ENCODE peak calls at places on chromosome 1, in nine cellular contexts. D is breast epithelium, F is stomach, H is neural progenitor cell, U is AG04450, N is HFF-Myc, G is cardiac muscle cell, Z is A673, B is ovary. J is an unnamed sample.

GRCh38 chr1:51192213-51192843 is 43.7 kb upstream of the RNF11 start:
- DNase-seq in U (peak; percentile 65), F (peak; percentile 69), H (peak; percentile 83), N (peak; percentile 64), G (peak; percentile 93), D (peak; percentile 46), Z (peak; percentile 80), B (peak; percentile 82), J (peak; percentile 63)

GRCh38 chr1:51627672-51628071 is 10.8 kb downstream of the OSBPL9 start:
- DNase-seq in H (peak; percentile 49), G (peak; percentile 78), Z (peak; percentile 79), U (no peak), N (no peak), B (no peak), D (no peak), F (no peak), J (no peak)

GRCh38 chr1:40232444-40232843 is 15.3 kb upstream of the TMCO2 start:
- DNase-seq in B (no peak), D (no peak), Z (no peak), F (no peak), H (no peak), U (no peak), G (no peak), N (no peak), J (no peak)

GRCh38 chr1:15409400-15410222 is at the start of gene EFHD2:
- DNase-seq in Z (peak; percentile 93), H (peak; percentile 93), D (peak; percentile 69), F (peak; percentile 89), N (peak; percentile 39), U (no peak), B (peak; percentile 84), G (peak; percentile 71), J (no peak)

GRCh38 chr1:50967416-50968020 is 2.5 kb upstream of the CDKN2C start:
- DNase-seq in H (no peak), B (no peak), N (no peak), F (no peak), Z (no peak), G (no peak), D (no peak), U (no peak), J (no peak)

GRCh38 chr1:203324103-203325003 is 19.0 kb downstream of the BTG2 start:
- DNase-seq in G (peak; percentile 48), D (no peak), H (peak; percentile 50), Z (no peak), B (peak; percentile 31), N (no peak), F (no peak), U (no peak), J (no peak)

GRCh38 chr1:45846931-45847330 is 43.5 kb downstream of the MAST2 start:
- DNase-seq in F (no peak), G (peak; percentile 56), H (no peak), B (no peak), Z (no peak), D (no peak), N (no peak), U (no peak), J (peak; percentile 64)

GRCh38 chr1:200153277-200154055 is 126.0 kb downstream of the NR5A2 start:
- DNase-seq in N (no peak), F (no peak), D (no peak), Z (no peak), G (no peak), H (no peak), B (no peak), U (no peak), J (no peak)

GRCh38 chr1:202164271-202165037 is 4.1 kb upstream of the PTPN7 start:
- DNase-seq in N (no peak), H (no peak), F (no peak), B (peak; percentile 59), Z (no peak), U (no peak), D (no peak), G (no peak), J (no peak)

GRCh38 chr1:156707486-156708244 is 2.3 kb upstream of the CRABP2 start:
- DNase-seq in B (no peak), Z (no peak), U (no peak), H (peak; percentile 84), D (no peak), G (peak; percentile 71), F (no peak), N (peak; percentile 69), J (peak; percentile 42)

GRCh38 chr1:108190001-108190634 is 10.0 kb downstream of the SLC25A24 start:
- DNase-seq in H (no peak), U (no peak), B (no peak), G (no peak), N (no peak), F (no peak), Z (no peak), D (no peak), J (no peak)

GRCh38 chr1:208412994-208413393 is 168.8 kb upstream of the PLXNA2 start:
- DNase-seq in H (no peak), B (no peak), D (no peak), N (no peak), Z (no peak), F (no peak), G (no peak), U (no peak), J (no peak)
- TF ChIP-seq CTCF in H (no peak), B (no peak), D (no peak), N (no peak), Z (no peak), F (no peak), G (no peak), U (no peak), J (no peak)

GRCh38 chr1:61391730-61392129 is 309.4 kb downstream of the NFIA start:
- DNase-seq in B (no peak), G (no peak), N (no peak), D (no peak), Z (no peak), F (no peak), H (no peak), U (no peak), J (no peak)

GRCh38 chr1:61389926-61390845 is 307.8 kb downstream of the NFIA start:
- DNase-seq in F (no peak), B (no peak), H (no peak), G (no peak), D (no peak), N (no peak), U (no peak), Z (no peak), J (no peak)

GRCh38 chr1:61395156-61395555 is 312.8 kb downstream of the NFIA start:
- DNase-seq in F (no peak), D (no peak), N (no peak), H (no peak), Z (no peak), B (no peak), U (no peak), G (peak; percentile 67), J (no peak)

GRCh38 chr1:61392417-61393242 is 310.3 kb downstream of the NFIA start:
- DNase-seq in H (peak; percentile 55), D (no peak), G (no peak), U (no peak), N (no peak), F (no peak), Z (peak; percentile 84), B (no peak), J (no peak)

DNA sequence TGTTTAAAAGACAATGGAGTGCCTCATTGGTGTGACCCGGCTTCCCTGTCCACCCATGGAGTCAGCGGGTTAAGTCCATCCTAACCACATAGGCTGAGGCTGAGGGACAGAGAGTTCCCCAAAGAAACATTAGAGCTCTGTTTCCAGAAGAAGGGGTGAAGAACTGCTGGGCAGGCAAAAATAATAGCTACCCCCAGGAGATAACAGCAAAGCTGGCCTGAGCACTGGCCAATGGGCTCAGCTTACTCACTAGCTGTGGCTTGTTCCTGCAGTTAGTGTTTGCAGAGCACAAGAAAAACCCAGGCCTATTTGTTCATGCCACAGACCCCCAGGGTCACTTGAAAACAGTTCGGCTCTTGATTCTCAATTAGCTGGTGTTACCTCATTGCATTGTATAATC is 311.2 kb downstream of the NFIA start:
- DNase-seq in F (no peak), D (no peak), H (no peak), U (no peak), G (no peak), N (no peak), Z (no peak), B (no peak), J (no peak)
- H3K4me3 ChIP-seq in F (no peak overlapping the region), D (no peak overlapping the region), H (no peak overlapping the region), U (no peak overlapping the region), G (no peak overlapping the region), N (no peak overlapping the region), Z (no peak overlapping the region), B (no peak overlapping the region), J (no peak overlapping the region)

GRCh38 chr1:111669268-111669667 is 49.7 kb downstream of the RAP1A start:
- DNase-seq in Z (no peak), N (no peak), U (no peak), B (no peak), F (no peak), D (no peak), G (no peak), H (no peak), J (no peak)
- TF ChIP-seq CTCF in Z (no peak), N (no peak), U (no peak), B (no peak), F (no peak), D (no peak), G (no peak), H (no peak), J (no peak)

GRCh38 chr1:224430511-224431113 is 4.0 kb downstream of the WDR26 start:
- DNase-seq in D (no peak), Z (peak; percentile 64), B (no peak), F (no peak), H (no peak), U (no peak), G (peak; percentile 72), N (no peak), J (no peak)
- H3K4me3 ChIP-seq in D (no peak overlapping the region), Z (peak overlapping the region; percentile 10), B (no peak overlapping the region), F (no peak overlapping the region), H (no peak overlapping the region), U (peak overlapping the region; percentile 23), G (no peak overlapping the region), N (peak overlapping the region; percentile 60), J (no peak overlapping the region)

GRCh38 chr1:233725423-233725822 is 111.5 kb downstream of the KCNK1 start:
- DNase-seq in F (no peak), G (no peak), N (no peak), H (no peak), Z (no peak), B (no peak), U (no peak), D (no peak), J (no peak)
- TF ChIP-seq CTCF in F (no peak), G (no peak), N (no peak), H (peak; percentile 35), Z (no peak), B (no peak), U (no peak), D (no peak), J (no peak)

DNA sequence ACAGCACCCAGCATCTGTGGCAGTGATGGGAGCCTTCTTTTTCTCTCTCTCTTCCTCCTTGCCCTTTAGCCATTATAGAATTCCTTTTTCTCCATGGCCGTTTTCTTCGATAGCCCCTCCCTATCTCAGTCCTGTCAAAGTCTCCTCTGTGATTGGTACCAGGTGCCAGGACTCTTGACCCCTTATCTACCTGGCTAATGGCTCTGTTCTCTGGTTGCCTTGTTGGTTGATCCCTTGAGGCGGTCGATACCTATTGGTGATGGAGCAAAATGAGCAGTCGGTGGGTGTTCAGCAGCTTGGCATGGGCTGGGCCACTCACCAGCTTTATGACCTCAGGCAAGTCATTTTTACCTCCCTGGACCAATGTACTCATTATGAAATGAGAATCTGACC is 2.0 kb downstream of the ATF3 start:
- DNase-seq in B (no peak), N (no peak), Z (no peak), H (no peak), G (no peak), F (no peak), D (no peak), U (no peak), J (no peak)
- H3K4me3 ChIP-seq in B (no peak overlapping the region), N (no peak overlapping the region), Z (peak overlapping the region; percentile 75), H (no peak overlapping the region), G (no peak overlapping the region), F (peak overlapping the region; percentile 75), D (peak overlapping the region; percentile 82), U (peak overlapping the region; percentile 22), J (no peak overlapping the region)